ENCODE peak calls at places on chromosomes 6 and 20, in ten cellular contexts. M is left cardiac atrium; S is astrocyte of the cerebellum; D is activated CD8-positive, alpha-beta memory T cell treated with anti-CD3 and anti-CD28 coated beads, Interleukin-2, amount 50 U/mL, for 4 hours; Q is transverse colon; L is stimulated activated CD4-positive, alpha-beta T cell treated with anti-CD3 and anti-CD28 coated beads, Interleukin-2, amount 100 ng/mL, for 48 hours; X is AG04450; V is GM12865; B is HS-27A; O is GM13976. E is an unnamed sample.

GRCh38 chr6:20569000-20569610 is 34.8 kb downstream of the CDKAL1 start:
- DNase-seq in M (no peak), S (no peak), D (no peak), Q (no peak), L (no peak), X (no peak), V (no peak), B (no peak), O (no peak), E (no peak)

GRCh38 chr20:53789913-53790675 is 196.5 kb upstream of the ZNF217 start:
- DNase-seq in M (no peak), S (no peak), D (no peak), Q (no peak), L (no peak), X (no peak), V (no peak), B (no peak), O (no peak), E (no peak)

GRCh38 chr6:112475083-112475482 is 128.0 kb downstream of the RFPL4B start:
- DNase-seq in M (no peak), S (peak), D (no peak), Q (no peak), L (no peak), X (no peak), V (no peak), B (no peak), O (no peak), E (no peak)

GRCh38 chr6:88725111-88725711 is 238.2 kb downstream of the RNGTT start:
- DNase-seq in M (peak), S (peak), D (peak), Q (no peak), L (no peak), X (peak), V (peak), B (no peak), O (no peak), E (no peak)

GRCh38 chr6:93789532-93789931 is 370.2 kb upstream of the EPHA7 start:
- DNase-seq in M (no peak), S (no peak), D (no peak), Q (no peak), L (no peak), X (no peak), V (no peak), B (no peak), O (no peak), E (no peak)

GRCh38 chr20:31603822-31604566 is 1.1 kb upstream of the ID1 start:
- DNase-seq in M (peak), S (peak), D (peak), Q (peak), L (peak), X (peak), V (peak), B (peak), O (peak), E (peak)

GRCh38 chr6:140766999-140767398 is 1365.7 kb upstream of the GJE1 start:
- DNase-seq in M (no peak), S (no peak), D (no peak), Q (no peak), L (no peak), X (no peak), V (no peak), B (no peak), O (no peak), E (no peak)

GRCh38 chr6:10585232-10585887 is 64.2 kb downstream of the GCNT2 start:
- DNase-seq in M (no peak), S (no peak), D (no peak), Q (no peak), L (no peak), X (no peak), V (no peak), B (no peak), O (no peak), E (no peak)

GRCh38 chr6:34049395-34050342 is 96.2 kb downstream of the GRM4 start:
- DNase-seq in M (no peak), S (no peak), D (no peak), Q (no peak), L (no peak), X (no peak), V (no peak), B (no peak), O (no peak), E (no peak)

GRCh38 chr20:59518881-59519706 is 85.2 kb upstream of the PHACTR3 start:
- DNase-seq in M (no peak), S (no peak), D (peak), Q (peak), L (peak), X (no peak), V (peak), B (no peak), O (peak), E (peak)

GRCh38 chr6:18264338-18265098 is at the start of gene DEK:
- DNase-seq in M (peak), S (peak), D (peak), Q (peak), L (peak), X (peak), V (peak), B (peak), O (peak), E (peak)

GRCh38 chr20:50163570-50164317 is 10.2 kb upstream of the PEDS1 start:
- DNase-seq in M (no peak), S (no peak), D (no peak), Q (no peak), L (no peak), X (no peak), V (no peak), B (no peak), O (no peak), E (no peak)

GRCh38 chr6:14025160-14025559 is 92.4 kb upstream of the CD83 start:
- DNase-seq in M (no peak), S (no peak), D (no peak), Q (no peak), L (no peak), X (no peak), V (peak), B (no peak), O (peak), E (no peak)

GRCh38 chr20:34396408-34396807 is 33.3 kb downstream of the ITCH start:
- DNase-seq in M (no peak), S (no peak), D (no peak), Q (no peak), L (no peak), X (no peak), V (no peak), B (no peak), O (no peak), E (no peak)

E was measured in Karpas-422.